ENCODE peak calls at places on chromosomes 6 and 20, in seven cellular contexts. L is adrenal gland, N is cardiac muscle cell, D is upper lobe of right lung, W is pancreas, V is spleen, T is H1. X is an unnamed sample.

GRCh38 chr20:51425347-51426106 is 117.0 kb downstream of the NFATC2 start:
- DNase-seq in L (no peak), N (no peak), D (no peak), W (no peak), V (peak; percentile 79), T (no peak), X (no peak)

GRCh38 chr20:14142964-14143627 is 147.8 kb downstream of the MACROD2 start:
- DNase-seq in L (no peak), N (no peak), D (no peak), W (no peak), V (no peak), T (no peak), X (no peak)

GRCh38 chr6:28355743-28356665 is 6.3 kb downstream of the ZKSCAN3 start:
- DNase-seq in L (peak; percentile 83), N (peak; percentile 89), D (peak; percentile 84), W (peak; percentile 81), V (peak; percentile 87), T (peak; percentile 62), X (peak; percentile 83)

GRCh38 chr6:29964904-29965872 is 22.9 kb downstream of the HLA-A start:
- DNase-seq in L (peak; percentile 84), N (peak; percentile 75), D (peak; percentile 81), W (peak; percentile 84), V (peak; percentile 92), T (peak; percentile 69), X (peak; percentile 67)

GRCh38 chr6:113169484-113169883 is 687.7 kb upstream of the MARCKS start:
- DNase-seq in L (no peak), N (no peak), D (no peak), W (no peak), V (no peak), T (no peak), X (no peak)

GRCh38 chr20:47931002-47931401 is 145.7 kb upstream of the SULF2 start:
- DNase-seq in L (no peak), N (no peak), D (no peak), W (no peak), V (no peak), T (no peak), X (no peak)

GRCh38 chr6:121647905-121648304 is 212.5 kb downstream of the GJA1 start:
- DNase-seq in L (no peak), N (no peak), D (no peak), W (no peak), V (no peak), T (no peak), X (no peak)

GRCh38 chr20:50295762-50296449 is 105.3 kb downstream of the CEBPB start:
- DNase-seq in L (peak; percentile 32), N (no peak), D (peak; percentile 68), W (no peak), V (peak; percentile 69), T (no peak), X (no peak)

GRCh38 chr6:3139090-3139903 is 18.0 kb downstream of the TUBB2A start:
- DNase-seq in L (peak; percentile 39), N (no peak), D (peak; percentile 74), W (peak; percentile 74), V (no peak), T (no peak), X (no peak)

GRCh38 chr20:23407770-23408467 is 13.4 kb downstream of the NAPB start:
- DNase-seq in L (no peak), N (no peak), D (no peak), W (no peak), V (no peak), T (no peak), X (no peak)

GRCh38 chr6:13396241-13396792 is 68.0 kb upstream of the TBC1D7 start:
- DNase-seq in L (no peak), N (no peak), D (no peak), W (no peak), V (no peak), T (no peak), X (no peak)

GRCh38 chr6:151317206-151317994 is 74.0 kb downstream of the ZBTB2 start:
- DNase-seq in L (no peak), N (peak; percentile 50), D (no peak), W (no peak), V (no peak), T (no peak), X (no peak)

GRCh38 chr6:67952121-67952520 is 683.0 kb upstream of the ADGRB3 start:
- DNase-seq in L (no peak), N (no peak), D (no peak), W (no peak), V (no peak), T (no peak), X (no peak)

GRCh38 chr6:52361347-52361944 is 505 bp upstream of the PAQR8 start:
- DNase-seq in L (peak; percentile 26), N (no peak), D (no peak), W (peak; percentile 8), V (peak; percentile 80), T (no peak), X (no peak)

GRCh38 chr6:53043626-53044025 is 21.6 kb upstream of the FBXO9 start:
- DNase-seq in L (no peak), N (no peak), D (no peak), W (no peak), V (no peak), T (no peak), X (no peak)

GRCh38 chr6:84774174-84775158 is 10.1 kb upstream of the TBX18 start:
- DNase-seq in L (peak; percentile 23), N (peak; percentile 65), D (peak; percentile 74), W (peak; percentile 56), V (peak; percentile 70), T (no peak), X (no peak)

GRCh38 chr20:25226433-25227316 is 21.2 kb upstream of the PYGB start:
- DNase-seq in L (peak; percentile 37), N (no peak), D (no peak), W (peak; percentile 55), V (peak; percentile 69), T (no peak), X (peak; percentile 12)

GRCh38 chr6:4727236-4727635 is 49.0 kb upstream of the CDYL start:
- DNase-seq in L (no peak), N (no peak), D (no peak), W (no peak), V (no peak), T (no peak), X (no peak)

GRCh38 chr6:37051138-37052026 is 45.9 kb downstream of the FGD2 start:
- DNase-seq in L (peak; percentile 88), N (peak; percentile 86), D (peak; percentile 96), W (peak; percentile 89), V (peak; percentile 99), T (peak; percentile 47), X (peak; percentile 94)

GRCh38 chr20:63206878-63207277 is 9.1 kb downstream of the YTHDF1 start:
- DNase-seq in L (peak; percentile 63), N (no peak), D (no peak), W (no peak), V (no peak), T (no peak), X (no peak)

GRCh38 chr6:78917788-78918187 is 50.4 kb downstream of the IRAK1BP1 start:
- DNase-seq in L (no peak), N (no peak), D (no peak), W (no peak), V (no peak), T (no peak), X (no peak)
- H3K9me3 ChIP-seq in L (no peaks in the 10 kb centered on the region), N (no peaks in the 10 kb centered on the region), D (peaks cover 7% of the 10 kb centered on the region), W (no peaks in the 10 kb centered on the region), V (peaks cover 67% of the 10 kb centered on the region), T (peaks cover 6% of the 10 kb centered on the region), X (peaks cover 6% of the 10 kb centered on the region)

GRCh38 chr6:129936329-129937165 is 75.4 kb upstream of the TMEM244 start:
- DNase-seq in L (peak; percentile 40), N (peak; percentile 72), D (no peak), W (peak; percentile 23), V (no peak), T (peak; percentile 25), X (peak; percentile 71)

GRCh38 chr6:129929433-129929832 is 68.3 kb upstream of the TMEM244 start:
- DNase-seq in L (peak; percentile 34), N (no peak), D (no peak), W (no peak), V (no peak), T (no peak), X (no peak)

DNA sequence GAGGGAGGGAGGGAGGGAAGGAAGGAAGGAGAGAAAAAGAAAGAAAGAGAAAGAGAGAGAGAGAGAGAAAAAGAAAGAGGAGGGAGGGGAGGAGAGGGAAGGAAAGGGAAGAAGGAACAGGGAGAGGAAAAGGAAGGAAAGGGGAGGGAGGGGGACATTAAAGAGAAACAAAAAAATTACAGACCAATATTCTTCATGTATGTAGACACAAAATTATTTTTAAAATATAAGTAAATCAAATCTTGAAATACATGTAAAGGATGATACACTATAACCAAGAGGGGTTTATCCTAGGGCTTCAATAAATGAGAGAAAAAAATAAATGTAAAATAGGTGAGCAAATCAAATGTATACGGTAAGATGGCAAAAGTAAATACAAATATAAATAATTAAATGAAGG is 71.2 kb upstream of the TMEM244 start:
- DNase-seq in L (no peak), N (no peak), D (no peak), W (no peak), V (no peak), T (no peak), X (no peak)
- H3K27me3 ChIP-seq in L (no peaks in the 10 kb centered on the region), N (no peaks in the 10 kb centered on the region), D (no peaks in the 10 kb centered on the region), W (no peaks in the 10 kb centered on the region), V (no peaks in the 10 kb centered on the region), T (no peaks in the 10 kb centered on the region), X (no peaks in the 10 kb centered on the region)

DNA sequence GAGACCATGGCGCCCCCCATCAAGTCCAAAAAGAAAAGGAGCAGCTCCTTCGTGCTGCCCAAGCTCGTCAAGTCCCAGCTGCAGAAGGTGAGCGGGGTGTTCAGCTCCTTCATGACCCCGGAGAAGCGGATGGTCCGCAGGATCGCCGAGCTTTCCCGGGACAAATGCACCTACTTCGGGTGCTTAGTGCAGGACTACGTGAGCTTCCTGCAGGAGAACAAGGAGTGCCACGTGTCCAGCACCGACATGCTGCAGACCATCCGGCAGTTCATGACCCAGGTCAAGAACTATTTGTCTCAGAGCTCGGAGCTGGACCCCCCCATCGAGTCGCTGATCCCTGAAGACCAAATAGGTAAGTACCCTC is 41.7 kb upstream of the NAA20 start:
- DNase-seq in L (peak; percentile 38), N (no peak), D (peak; percentile 71), W (no peak), V (no peak), T (no peak), X (no peak)
- H3K4me1 ChIP-seq in L (peaks cover 46% of the 10 kb centered on the region), N (peaks cover 51% of the 10 kb centered on the region), D (peaks cover 73% of the 10 kb centered on the region), W (peaks cover 45% of the 10 kb centered on the region), V (peaks cover 32% of the 10 kb centered on the region), T (no peaks in the 10 kb centered on the region), X (peaks cover 11% of the 10 kb centered on the region)

GRCh38 chr20:60395993-60396392 is 437.8 kb downstream of the CDH26 start:
- DNase-seq in L (no peak), N (peak; percentile 3), D (no peak), W (no peak), V (no peak), T (no peak), X (no peak)

GRCh38 chr20:60403105-60403741 is 445.0 kb downstream of the CDH26 start:
- DNase-seq in L (no peak), N (no peak), D (no peak), W (no peak), V (no peak), T (no peak), X (no peak)

GRCh38 chr20:60402209-60403058 is 444.2 kb downstream of the CDH26 start:
- DNase-seq in L (no peak), N (no peak), D (no peak), W (no peak), V (no peak), T (no peak), X (no peak)

DNA sequence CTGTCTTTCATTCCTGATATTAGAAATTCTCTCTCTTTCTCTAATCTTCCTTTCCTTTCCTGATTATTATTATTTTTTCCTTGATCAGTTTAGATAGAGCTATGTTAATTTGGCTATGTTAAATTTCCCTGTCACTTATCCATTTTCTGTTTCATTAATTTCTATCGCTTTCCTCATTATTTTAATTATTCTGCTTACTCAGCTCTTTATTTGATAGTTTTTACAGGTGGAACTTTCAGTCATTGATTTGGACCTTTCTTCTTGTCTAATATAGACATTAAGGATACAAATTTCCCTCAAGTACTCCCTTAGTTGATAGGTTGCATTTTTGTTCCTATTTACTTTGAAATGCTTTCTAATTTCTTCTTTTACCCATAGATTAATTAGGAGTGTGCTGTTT is 442.3 kb downstream of the CDH26 start:
- DNase-seq in L (no peak), N (no peak), D (no peak), W (no peak), V (no peak), T (no peak), X (no peak)
- H3K9me3 ChIP-seq in L (no peaks in the 10 kb centered on the region), N (no peaks in the 10 kb centered on the region), D (no peaks in the 10 kb centered on the region), W (no peaks in the 10 kb centered on the region), V (peaks cover 15% of the 10 kb centered on the region), T (peaks cover 8% of the 10 kb centered on the region), X (peaks cover 8% of the 10 kb centered on the region)